ENCODE peak calls at places on chromosomes 12 and 14, in seven cellular contexts. R is CD8-positive, alpha-beta T cell; O is left lung; D is IMR-90; X is aorta; Z is heart right ventricle; U is suprapubic skin. A is an unnamed sample.

GRCh38 chr14:22220427-22220826 is 368.6 kb downstream of the DAD1 start:
- DNase-seq in R (no peak), O (no peak), D (peak), X (no peak), Z (no peak), U (no peak), A (no peak)

GRCh38 chr12:5395443-5396401 is 36.2 kb upstream of the NTF3 start:
- DNase-seq in R (no peak), O (no peak), D (no peak), X (no peak), Z (no peak), U (no peak), A (peak)

GRCh38 chr14:63174760-63175191 is 29.5 kb upstream of the RHOJ start:
- DNase-seq in R (no peak), O (no peak), D (peak), X (no peak), Z (no peak), U (no peak), A (no peak)

GRCh38 chr12:122889658-122890561 is 6.0 kb downstream of the VPS37B start:
- DNase-seq in R (no peak), O (no peak), D (no peak), X (no peak), Z (no peak), U (no peak), A (no peak)

GRCh38 chr14:83133986-83134664 is 1600.5 kb upstream of the SEL1L start:
- DNase-seq in R (no peak), O (no peak), D (no peak), X (no peak), Z (no peak), U (no peak), A (no peak)

GRCh38 chr14:20143911-20144310 is 5.3 kb downstream of the OR4N5 start:
- DNase-seq in R (no peak), O (no peak), D (no peak), X (no peak), Z (no peak), U (no peak), A (no peak)

GRCh38 chr12:111311011-111311410 is 57.9 kb downstream of the PHETA1 start:
- DNase-seq in R (no peak), O (no peak), D (no peak), X (no peak), Z (no peak), U (no peak), A (no peak)

GRCh38 chr12:131418884-131419283 is 292.0 kb upstream of the SFSWAP start:
- DNase-seq in R (no peak), O (no peak), D (no peak), X (no peak), Z (no peak), U (no peak), A (no peak)

GRCh38 chr14:91714805-91715204 is 17.1 kb downstream of the CATSPERB start:
- DNase-seq in R (peak), O (no peak), D (no peak), X (no peak), Z (no peak), U (no peak), A (no peak)

GRCh38 chr14:55118761-55119160 is 10.3 kb upstream of the LGALS3 start:
- DNase-seq in R (no peak), O (no peak), D (no peak), X (no peak), Z (no peak), U (peak), A (no peak)

GRCh38 chr14:53304726-53305381 is 151.7 kb upstream of the DDHD1 start:
- DNase-seq in R (no peak), O (no peak), D (peak), X (no peak), Z (no peak), U (no peak), A (no peak)

GRCh38 chr12:30927210-30927576 is 645 bp downstream of the TSPAN11 start:
- DNase-seq in R (no peak), O (no peak), D (no peak), X (no peak), Z (no peak), U (no peak), A (no peak)

GRCh38 chr12:6552140-6552551 is 3.7 kb downstream of the IFFO1 start:
- DNase-seq in R (no peak), O (peak), D (no peak), X (peak), Z (peak), U (no peak), A (no peak)

GRCh38 chr12:18552829-18553228 is 185.0 kb downstream of the PLCZ1 start:
- DNase-seq in R (no peak), O (no peak), D (no peak), X (no peak), Z (no peak), U (no peak), A (no peak)

GRCh38 chr14:29895591-29896043 is 32.0 kb downstream of the PRKD1 start:
- DNase-seq in R (no peak), O (peak), D (no peak), X (no peak), Z (no peak), U (no peak), A (no peak)

DNA sequence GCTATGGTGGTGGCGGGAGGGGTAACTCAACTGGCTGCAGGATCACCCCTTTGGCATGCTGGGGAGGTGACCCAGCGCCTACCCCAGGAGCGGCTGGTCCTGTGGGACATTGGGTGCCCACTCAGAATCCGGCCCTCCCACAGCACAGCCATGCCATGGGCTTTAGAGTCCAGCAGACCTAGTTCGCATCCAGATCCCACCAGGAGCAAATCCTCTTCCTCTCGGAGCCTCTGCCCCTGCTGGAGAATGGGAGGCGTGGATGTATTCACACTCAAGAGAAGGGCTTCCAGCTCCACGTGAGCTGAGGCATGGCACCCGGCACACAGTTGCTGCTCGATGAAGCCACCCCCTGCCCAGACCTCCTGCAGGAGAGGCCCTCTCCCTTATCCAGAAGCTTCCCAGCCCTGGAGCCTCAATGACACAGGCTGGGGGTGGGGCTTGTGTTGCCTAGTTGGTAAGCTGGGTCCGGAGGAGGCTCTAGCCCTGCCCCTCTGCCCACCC is 17.7 kb downstream of the FAM222A start:
- DNase-seq in R (no peak), O (peak), D (no peak), X (peak), Z (no peak), U (peak), A (peak)
- H3K27ac ChIP-seq in R (no peak), O (no peak), D (no peak), X (no peak), Z (no peak), U (no peak), A (no peak)

DNA sequence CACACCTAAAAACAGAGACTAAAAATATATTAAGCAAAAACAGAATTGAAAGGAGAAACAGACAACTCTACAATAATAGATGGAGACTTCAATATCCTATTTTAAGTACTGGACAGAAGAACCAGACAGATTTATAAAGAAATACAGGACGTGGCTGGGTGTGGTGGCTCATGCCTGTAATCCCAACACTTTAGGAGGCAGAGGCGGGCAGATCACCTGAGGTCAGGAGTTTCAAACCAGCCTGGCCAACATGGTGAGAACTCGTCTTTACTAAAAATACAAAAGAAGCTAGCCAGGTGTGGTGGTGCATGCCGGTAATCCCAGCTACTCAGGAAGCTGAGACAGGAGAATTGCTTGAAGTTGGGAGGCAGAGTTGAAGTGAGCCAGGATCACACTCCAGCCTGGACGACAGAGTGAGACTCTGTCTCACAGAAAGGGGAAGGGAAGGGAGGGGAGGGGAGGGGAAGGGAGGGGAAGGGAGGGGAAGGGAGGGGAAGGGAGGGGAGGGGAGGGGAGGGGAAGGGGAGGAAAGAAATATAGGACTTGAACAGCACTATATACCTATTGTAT is 53.0 kb downstream of the CDK17 start:
- DNase-seq in R (no peak), O (no peak), D (no peak), X (no peak), Z (no peak), U (no peak), A (no peak)
- H3K27ac ChIP-seq in R (no peak), O (no peak), D (no peak), X (no peak), Z (peak), U (no peak), A (peak)

DNA sequence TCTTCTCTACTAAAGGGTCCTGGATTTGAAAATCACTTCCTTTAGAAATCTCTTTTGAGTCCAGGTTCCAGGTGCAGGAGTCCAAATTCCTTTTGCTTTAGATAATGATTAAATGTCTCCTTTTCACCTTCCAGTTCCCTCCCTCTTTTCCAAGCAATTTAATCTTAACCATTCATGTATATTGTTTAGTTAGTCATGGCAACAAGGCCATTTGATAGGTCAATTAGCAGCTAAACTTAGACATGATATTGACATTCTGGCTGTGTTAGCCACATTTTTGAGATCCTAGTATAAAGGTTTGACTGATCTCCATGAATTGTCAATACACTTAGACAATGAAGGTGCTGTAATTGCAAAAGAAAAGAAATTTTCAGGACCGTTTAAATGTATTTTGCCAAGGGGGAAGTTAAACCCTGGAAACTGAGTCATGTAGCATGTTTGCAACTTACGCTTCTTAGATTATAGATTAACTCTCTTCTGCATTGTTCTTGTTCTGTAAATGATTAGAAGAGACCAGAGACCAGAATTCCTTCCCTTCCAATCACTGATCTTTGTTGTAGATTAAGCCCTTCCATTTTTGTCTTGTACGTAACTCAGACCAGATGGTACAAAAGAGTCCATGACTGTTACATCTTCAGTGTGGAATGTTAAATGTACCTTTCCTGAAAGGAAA is 12.4 kb upstream of the C12orf75 start:
- DNase-seq in R (no peak), O (no peak), D (no peak), X (no peak), Z (no peak), U (no peak), A (no peak)
- H3K27ac ChIP-seq in R (no peak), O (no peak), D (no peak), X (no peak), Z (no peak), U (no peak), A (peak)

GRCh38 chr14:68574461-68574860 is 218.4 kb downstream of the ZFP36L1 start:
- DNase-seq in R (no peak), O (no peak), D (no peak), X (no peak), Z (no peak), U (no peak), A (no peak)

GRCh38 chr14:68576496-68577244 is 216.2 kb downstream of the ZFP36L1 start:
- DNase-seq in R (no peak), O (no peak), D (peak), X (no peak), Z (no peak), U (no peak), A (no peak)

GRCh38 chr14:68574906-68575305 is 218.0 kb downstream of the ZFP36L1 start:
- DNase-seq in R (no peak), O (no peak), D (peak), X (no peak), Z (no peak), U (no peak), A (no peak)

GRCh38 chr14:68578597-68578996 is 214.3 kb downstream of the ZFP36L1 start:
- DNase-seq in R (no peak), O (no peak), D (no peak), X (no peak), Z (no peak), U (no peak), A (no peak)

DNA sequence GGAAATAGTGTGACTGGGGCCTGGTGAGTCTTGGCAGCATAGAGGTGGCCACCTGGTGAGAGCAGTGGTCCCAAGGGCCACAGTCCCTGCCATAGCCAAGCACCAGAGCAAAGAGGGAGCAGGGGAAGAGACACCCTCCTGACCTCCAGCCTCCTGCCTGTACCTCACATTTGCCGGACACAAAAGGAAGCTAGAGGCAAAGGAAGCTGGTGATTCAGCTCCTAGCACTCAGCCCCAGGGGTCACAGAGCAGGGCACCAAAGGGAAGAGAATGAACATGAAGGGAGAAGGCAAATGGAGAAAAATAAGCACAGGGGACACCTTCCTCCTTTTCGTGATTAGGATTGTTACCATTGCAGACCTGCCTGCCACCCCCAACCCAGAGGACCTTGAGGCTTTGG is 216.8 kb downstream of the ZFP36L1 start:
- DNase-seq in R (no peak), O (no peak), D (no peak), X (no peak), Z (no peak), U (no peak), A (no peak)
- H3K27ac ChIP-seq in R (no peak), O (peak), D (peak), X (no peak), Z (peak), U (no peak), A (no peak)

DNA sequence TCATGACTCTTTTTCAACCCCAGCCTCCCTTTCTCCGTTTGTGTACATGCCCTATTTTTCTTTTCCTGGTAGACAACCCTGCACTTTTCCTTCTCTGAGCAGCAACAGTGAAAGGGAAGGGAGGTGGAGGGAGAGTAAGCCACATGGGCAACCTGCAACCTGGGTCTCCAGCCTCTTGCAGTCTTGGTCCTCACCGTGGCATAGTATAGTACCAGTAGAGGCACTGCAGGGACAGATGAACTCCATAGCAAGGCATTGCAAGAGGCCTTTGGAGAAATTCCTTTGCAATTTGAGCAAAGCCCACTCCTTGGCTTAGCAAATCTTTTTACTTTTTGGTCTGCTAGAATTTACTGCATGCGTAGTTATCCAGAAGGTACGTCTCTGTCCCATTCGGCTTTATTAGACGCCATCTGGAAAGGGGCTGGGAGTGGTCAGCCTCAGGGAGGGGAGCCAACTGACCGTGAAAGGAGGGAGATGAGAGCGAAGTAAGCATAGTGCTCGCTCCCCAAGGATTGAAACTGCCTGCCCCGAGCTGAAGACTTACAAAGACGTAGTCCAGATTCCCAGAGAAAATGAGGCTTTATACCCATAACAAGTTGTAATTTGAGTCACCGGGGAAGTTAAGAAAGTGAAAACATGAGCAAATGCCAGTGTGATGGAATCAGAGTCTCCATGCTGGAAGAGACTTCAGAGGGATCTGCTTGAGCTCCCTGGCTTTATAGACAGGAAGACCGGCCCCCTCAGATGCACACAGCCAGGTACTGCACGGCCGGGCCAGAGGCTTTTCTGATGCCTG is 331.9 kb downstream of the CACNA1C start:
- DNase-seq in R (no peak), O (no peak), D (peak), X (no peak), Z (no peak), U (peak), A (no peak)
- H3K27ac ChIP-seq in R (no peak), O (peak), D (peak), X (peak), Z (peak), U (no peak), A (no peak)

GRCh38 chr12:121518656-121519055 is 62.2 kb downstream of the KDM2B start:
- DNase-seq in R (no peak), O (no peak), D (no peak), X (no peak), Z (no peak), U (no peak), A (no peak)

GRCh38 chr12:121515615-121516014 is 65.2 kb downstream of the KDM2B start:
- DNase-seq in R (no peak), O (no peak), D (no peak), X (no peak), Z (no peak), U (no peak), A (no peak)

GRCh38 chr12:121519227-121519626 is 61.6 kb downstream of the KDM2B start:
- DNase-seq in R (no peak), O (no peak), D (no peak), X (no peak), Z (no peak), U (no peak), A (no peak)

GRCh38 chr12:121514184-121514742 is 66.6 kb downstream of the KDM2B start:
- DNase-seq in R (no peak), O (no peak), D (no peak), X (no peak), Z (no peak), U (no peak), A (no peak)

DNA sequence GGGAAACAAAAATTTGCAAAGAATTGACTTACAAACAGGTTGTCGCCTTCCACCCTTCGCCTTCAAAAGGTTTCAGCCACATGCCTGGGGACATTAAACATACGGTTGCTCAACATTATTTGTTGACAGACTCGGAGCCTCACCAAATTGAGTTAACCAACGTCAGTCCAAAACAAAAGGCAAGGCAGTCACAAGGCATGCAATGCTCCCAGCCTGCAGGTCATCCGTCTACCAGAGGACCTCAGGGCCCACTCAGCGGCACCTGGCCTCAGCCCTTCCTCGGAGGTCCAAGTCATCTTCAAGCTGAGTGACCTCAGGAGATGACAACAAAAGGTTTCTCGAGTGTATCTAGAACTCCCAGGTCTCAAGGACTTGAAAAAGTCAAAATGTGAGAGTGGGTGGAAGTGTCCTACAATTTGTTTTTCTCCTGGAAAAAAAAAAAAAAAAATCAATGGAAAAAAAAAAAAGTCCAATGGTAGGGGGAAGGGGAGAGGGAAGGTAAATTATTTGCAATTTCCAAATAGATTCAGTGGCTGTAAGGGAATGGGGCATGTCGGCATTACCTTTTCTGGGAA is 64.3 kb downstream of the KDM2B start:
- DNase-seq in R (no peak), O (no peak), D (no peak), X (no peak), Z (no peak), U (no peak), A (no peak)
- H3K27ac ChIP-seq in R (no peak), O (no peak), D (no peak), X (no peak), Z (no peak), U (no peak), A (no peak)

GRCh38 chr14:34780646-34781045 is 66.3 kb upstream of the CFL2 start:
- DNase-seq in R (no peak), O (no peak), D (no peak), X (no peak), Z (no peak), U (no peak), A (no peak)
- H3K27ac ChIP-seq in R (no peak), O (no peak), D (no peak), X (no peak), Z (peak), U (no peak), A (no peak)

DNA sequence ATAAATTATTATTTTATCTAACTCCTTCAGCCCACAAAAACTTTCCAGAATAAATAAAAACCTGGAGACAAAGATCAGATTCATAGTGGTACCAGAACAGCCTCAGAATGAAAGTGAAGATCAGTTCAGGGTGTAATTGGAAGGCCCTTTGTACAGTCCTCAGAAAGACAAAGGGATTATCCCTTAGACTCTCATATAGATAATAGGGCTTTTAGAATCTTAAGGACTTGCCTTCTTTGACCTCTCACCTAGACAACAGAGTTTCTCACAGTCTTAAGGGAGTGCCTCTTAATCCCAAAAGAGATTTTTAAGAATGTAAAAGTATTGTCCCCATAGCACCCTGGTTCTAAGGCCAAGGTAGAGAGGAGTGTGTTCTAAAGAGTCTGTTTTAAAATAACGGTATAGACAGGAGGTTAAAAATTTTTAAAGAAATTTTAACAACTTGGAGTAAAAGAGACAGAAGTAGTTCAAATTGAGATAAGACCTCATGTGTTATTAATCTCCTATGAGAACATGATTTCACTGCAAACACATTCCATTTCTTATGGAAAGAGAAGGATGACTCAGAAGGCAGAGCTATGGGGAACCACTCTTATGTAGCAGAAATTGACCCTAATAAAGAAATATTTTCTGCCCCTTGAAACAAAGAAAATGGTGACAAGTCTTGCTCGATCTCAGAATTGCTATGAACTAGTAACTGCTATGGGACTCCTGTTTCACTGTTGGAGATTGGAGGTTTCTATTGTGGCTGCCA is 24.2 kb upstream of the NOVA1 start:
- DNase-seq in R (no peak), O (no peak), D (no peak), X (no peak), Z (no peak), U (no peak), A (no peak)
- H3K27ac ChIP-seq in R (no peak), O (no peak), D (no peak), X (no peak), Z (no peak), U (no peak), A (no peak)